ENCODE peak calls at places on chromosomes 11 and 22, in six cellular contexts. W is fibroblast of pulmonary artery; Y is stimulated activated CD4-positive, alpha-beta T cell treated with anti-CD3 and anti-CD28 coated beads, Interleukin-12 subunit alpha, Interleukin-12 subunit beta, amount 100 ng/mL, for 48 hours; K is effector memory CD4-positive, alpha-beta T cell; D is psoas muscle; G is adrenal gland. R is an unnamed sample.

GRCh38 chr11:56816259-56816658 is 67.8 kb upstream of the OR9G4 start:
- DNase-seq in K (no peak), G (no peak), Y (no peak), D (no peak), W (no peak), R (no peak)

GRCh38 chr11:102177974-102178631 is 67.9 kb downstream of the YAP1 start:
- DNase-seq in K (no peak), Y (no peak), D (no peak), G (peak), W (peak), R (no peak)

GRCh38 chr22:24060375-24060788 is 49.3 kb downstream of the CABIN1 start:
- DNase-seq in D (no peak), K (no peak), G (peak), Y (no peak), W (peak), R (no peak)

GRCh38 chr22:37566903-37567798 is 6.9 kb downstream of the CDC42EP1 start:
- DNase-seq in Y (peak), G (peak), K (peak), D (peak), W (peak), R (peak)

GRCh38 chr11:23947883-23948282 is 549.0 kb upstream of the LUZP2 start:
- DNase-seq in Y (no peak), D (no peak), G (no peak), K (no peak), W (no peak), R (no peak)

GRCh38 chr11:18308242-18308641 is 13.7 kb downstream of the HPS5 start:
- DNase-seq in G (no peak), D (no peak), K (no peak), Y (no peak), W (no peak), R (no peak)

GRCh38 chr22:27752771-27753170 is 48.8 kb downstream of the MN1 start:
- DNase-seq in Y (no peak), D (peak), G (no peak), W (peak), K (no peak), R (no peak)

GRCh38 chr22:36644333-36644757 is 59.2 kb downstream of the CACNG2 start:
- DNase-seq in W (peak), K (no peak), Y (no peak), G (peak), D (no peak), R (no peak)